ENCODE peak calls at places on chromosomes 3 and 15, in four cellular contexts. Z is spleen, A is Panc1, C is AG04450. H is an unnamed sample.
A peak's percentile ranks its signal among the peaks of the same experiment; 100 is the strongest.

GRCh38 chr3:104887069-104887468 is 479.6 kb upstream of the ALCAM start:
- DNase-seq in A (no peak), Z (no peak), C (no peak), H (no peak)

GRCh38 chr3:139300416-139300815 is 43.4 kb upstream of the MRPS22 start:
- DNase-seq in Z (no peak), C (no peak), A (no peak), H (no peak)

GRCh38 chr3:100311011-100311410 is 23.5 kb upstream of the NIT2 start:
- DNase-seq in Z (no peak), C (no peak), A (no peak), H (no peak)

GRCh38 chr15:49174902-49175301 is 4.9 kb downstream of the GALK2 start:
- DNase-seq in A (no peak), Z (no peak), C (no peak), H (no peak)

GRCh38 chr3:100640633-100641032 is 31.2 kb downstream of the ADGRG7 start:
- DNase-seq in Z (no peak), C (no peak), A (no peak), H (no peak)

GRCh38 chr3:153162513-153163348 is 705 bp downstream of the RAP2B start:
- DNase-seq in C (no peak), A (no peak), Z (peak; percentile 89), H (no peak)

GRCh38 chr15:62966294-62966693 is 76.3 kb upstream of the TPM1 start:
- DNase-seq in Z (no peak), A (no peak), C (no peak), H (no peak)

GRCh38 chr3:100329800-100330489 is 4.6 kb upstream of the NIT2 start:
- DNase-seq in C (no peak), Z (no peak), A (no peak), H (no peak)

DNA sequence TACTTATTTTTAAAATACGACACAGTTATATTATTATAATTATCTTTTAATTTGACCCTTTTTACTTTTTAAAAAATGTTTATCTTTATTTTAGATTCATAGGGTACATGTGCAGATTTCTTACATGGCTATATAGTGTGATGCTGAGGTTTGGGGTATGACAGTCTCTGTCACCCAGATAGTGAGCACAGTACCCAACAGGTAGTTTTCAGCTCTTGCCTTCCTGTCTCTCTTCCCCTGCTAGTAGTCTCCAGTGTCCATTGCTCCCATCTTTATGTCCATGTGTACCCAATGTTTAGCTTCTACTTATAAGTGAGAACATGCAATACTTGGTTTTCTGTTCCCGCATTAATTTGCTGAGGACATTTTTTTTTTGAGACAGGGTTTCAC is 21.8 kb upstream of the KCNMB2 start:
- DNase-seq in C (no peak), Z (no peak), A (no peak), H (no peak)
- H3K27ac ChIP-seq in C (no peak overlapping the region), Z (no peak overlapping the region), A (no peak overlapping the region), H (no peak overlapping the region)

DNA sequence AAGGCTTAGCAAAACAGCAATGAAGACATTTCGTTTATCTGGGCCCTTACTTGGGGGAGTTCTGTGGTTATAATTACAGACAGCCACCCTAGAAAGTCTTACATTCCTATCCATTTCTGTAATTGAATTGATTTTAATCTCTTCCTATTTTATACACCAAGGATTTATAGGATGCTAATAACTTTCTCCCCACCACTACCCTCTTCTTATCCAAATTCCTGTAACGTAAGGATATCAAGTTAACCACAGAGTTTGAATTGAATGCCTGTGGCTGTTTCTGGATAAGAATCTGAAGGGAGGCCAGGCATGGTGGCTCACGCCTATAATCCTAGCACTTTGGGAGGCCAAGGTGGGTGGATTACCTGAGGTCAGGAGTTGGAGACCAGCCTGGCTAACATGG is 78.6 kb downstream of the MLH1 start:
- DNase-seq in Z (no peak), A (no peak), C (no peak), H (no peak)
- H3K27ac ChIP-seq in Z (no peak overlapping the region), A (no peak overlapping the region), C (no peak overlapping the region), H (no peak overlapping the region)

DNA sequence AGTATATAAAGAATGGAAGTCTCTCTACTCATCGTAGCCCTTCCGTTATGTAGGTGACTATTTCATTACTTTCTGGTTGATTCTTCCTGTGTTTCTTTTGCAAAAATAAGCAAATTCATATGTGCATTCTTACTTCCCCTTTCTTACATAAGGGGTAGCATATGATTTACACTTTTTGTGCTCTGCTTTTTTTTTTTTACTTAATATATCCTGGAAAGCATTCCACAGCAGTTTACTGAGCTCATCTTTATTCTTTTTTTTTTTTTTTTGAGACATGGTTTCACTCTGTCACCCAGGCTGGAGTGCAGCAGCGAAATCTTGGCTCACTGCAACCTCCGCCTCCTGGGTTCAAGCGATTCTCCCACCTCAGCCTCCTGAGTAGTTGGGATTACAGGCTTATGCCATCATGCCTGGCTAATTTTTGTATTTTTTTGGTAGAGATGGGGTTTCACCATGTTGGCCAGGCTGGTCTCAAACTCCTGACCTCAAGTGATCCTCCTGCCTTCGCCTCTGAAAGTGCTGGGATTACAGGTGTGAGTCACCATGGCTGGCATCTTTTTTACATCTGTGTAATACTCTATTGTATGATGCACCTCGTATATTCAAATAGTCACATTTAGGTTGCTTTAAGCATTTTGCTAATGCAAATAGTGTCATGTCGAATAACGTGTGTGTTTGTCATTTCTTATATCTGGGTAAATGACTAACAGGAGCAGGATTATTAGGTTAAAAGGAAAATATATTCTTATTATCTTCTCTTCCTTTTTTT is 13.1 kb downstream of the SCAMP5 start:
- DNase-seq in C (no peak), Z (no peak), A (no peak), H (no peak)
- H3K27ac ChIP-seq in C (no peak overlapping the region), Z (no peak overlapping the region), A (no peak overlapping the region), H (no peak overlapping the region)

GRCh38 chr3:123067689-123068226 is 933 bp downstream of the PDIA5 start:
- DNase-seq in C (no peak), Z (no peak), A (no peak), H (no peak)
- H3K27ac ChIP-seq in C (no peak overlapping the region), Z (peak overlapping the region; percentile 55), A (peak overlapping the region; percentile 83), H (peak overlapping the region; percentile 63)

GRCh38 chr15:65258370-65258769 is 28.3 kb downstream of the PARP16 start:
- DNase-seq in A (no peak), Z (no peak), C (no peak), H (no peak)
- H3K27ac ChIP-seq in A (no peak overlapping the region), Z (no peak overlapping the region), C (no peak overlapping the region), H (no peak overlapping the region)

GRCh38 chr15:97473615-97474014 is 486.9 kb upstream of the ARRDC4 start:
- DNase-seq in A (no peak), C (no peak), Z (no peak), H (no peak)
- H3K27ac ChIP-seq in A (no peak overlapping the region), C (no peak overlapping the region), Z (no peak overlapping the region), H (no peak overlapping the region)

GRCh38 chr3:65751123-65751700 is 287.5 kb downstream of the MAGI1 start:
- DNase-seq in C (no peak), A (no peak), Z (no peak), H (no peak)
- H3K27ac ChIP-seq in C (no peak overlapping the region), A (no peak overlapping the region), Z (no peak overlapping the region), H (no peak overlapping the region)